ENCODE peak calls at places on chromosomes 6 and 20, in ten cellular contexts. S is NAMALWA; V is psoas muscle; D is HT1080; P is HEK293T; O is dorsolateral prefrontal cortex; T is GM04504; C is ELR; Q is mucosa of gallbladder; B is stimulated activated naive CD4-positive, alpha-beta T cell. H is an unnamed sample.

GRCh38 chr6:293185-294174 is 1.2 kb downstream of the DUSP22 start:
- DNase-seq in C (peak; percentile 21), B (no peak), S (peak; percentile 58), T (no peak), V (peak; percentile 76), D (no peak), O (no peak), Q (no peak), P (no peak), H (peak; percentile 16)

GRCh38 chr6:111601875-111602274 is 3.8 kb downstream of the TRAF3IP2 start:
- DNase-seq in V (no peak), Q (peak; percentile 57), T (peak; percentile 93), O (no peak), D (no peak), C (no peak), P (no peak), S (no peak), B (no peak), H (no peak)

GRCh38 chr6:25753079-25753478 is 1.5 kb upstream of the SLC17A4 start:
- DNase-seq in O (no peak), P (no peak), Q (no peak), C (no peak), D (no peak), B (no peak), V (no peak), T (no peak), S (no peak), H (no peak)

GRCh38 chr6:163087981-163088380 is 326.5 kb upstream of the QKI start:
- DNase-seq in Q (no peak), B (no peak), S (no peak), V (no peak), O (no peak), T (no peak), D (no peak), P (no peak), C (no peak), H (no peak)

GRCh38 chr6:170203212-170203611 is 87.7 kb downstream of the DLL1 start:
- DNase-seq in D (no peak), S (no peak), B (no peak), Q (peak; percentile 4), P (no peak), V (no peak), T (no peak), O (no peak), C (no peak), H (no peak)

GRCh38 chr6:159941286-159942113 is 27.4 kb upstream of the IGF2R start:
- DNase-seq in P (peak; percentile 23), S (peak; percentile 60), T (no peak), V (no peak), O (no peak), C (peak; percentile 58), B (peak; percentile 38), D (peak; percentile 47), Q (peak; percentile 35), H (peak; percentile 57)

GRCh38 chr6:4788953-4789584 is 12.9 kb downstream of the CDYL start:
- DNase-seq in D (no peak), B (no peak), V (no peak), C (no peak), Q (no peak), T (no peak), O (no peak), P (no peak), S (peak; percentile 73), H (no peak)

GRCh38 chr6:148577687-148578488 is 168.9 kb upstream of the UST start:
- DNase-seq in P (peak; percentile 88), B (peak; percentile 9), D (peak; percentile 74), O (peak; percentile 82), T (peak; percentile 65), V (peak; percentile 90), C (peak; percentile 83), Q (peak; percentile 73), S (peak; percentile 80), H (peak; percentile 80)

GRCh38 chr20:3068986-3069900 is 2.2 kb upstream of the OXT start:
- DNase-seq in V (no peak), B (peak; percentile 66), O (no peak), S (peak; percentile 43), D (no peak), Q (no peak), T (peak; percentile 10), P (no peak), C (peak; percentile 82), H (peak; percentile 43)

GRCh38 chr20:40945754-40946451 is 82.7 kb upstream of the TOP1 start:
- DNase-seq in P (peak; percentile 78), V (peak; percentile 62), T (no peak), O (peak; percentile 72), C (peak; percentile 53), D (peak; percentile 55), Q (peak; percentile 39), B (no peak), S (peak; percentile 66), H (peak; percentile 68)

H was measured in PC-3.